ENCODE peak calls at places on chromosomes 5 and 9, in seven cellular contexts. F is mucosa of descending colon, G is A673, X is tibial nerve, Y is BE2C, K is GM13976, I is breast epithelium. V is an unnamed sample.

GRCh38 chr9:84397822-84398221 is 57.3 kb upstream of the SLC28A3 start:
- DNase-seq in X (no peak), Y (no peak), F (no peak), I (no peak), K (no peak), G (peak; percentile 10), V (no peak)

GRCh38 chr9:16003785-16004184 is 450.9 kb downstream of the CCDC171 start:
- DNase-seq in K (no peak), Y (no peak), I (no peak), F (no peak), G (no peak), X (no peak), V (no peak)

GRCh38 chr5:135241536-135241935 is 157.5 kb downstream of the MACROH2A1 start:
- DNase-seq in X (no peak), G (no peak), Y (peak; percentile 3), K (no peak), I (no peak), F (no peak), V (no peak)

GRCh38 chr9:112858625-112859147 is 32.0 kb downstream of the SLC46A2 start:
- DNase-seq in I (no peak), K (peak; percentile 55), G (no peak), X (no peak), F (no peak), Y (no peak), V (no peak)

GRCh38 chr9:74493512-74493911 is 3.6 kb upstream of the RORB start:
- DNase-seq in K (no peak), G (no peak), X (no peak), Y (no peak), I (no peak), F (no peak), V (no peak)

GRCh38 chr5:157971466-157972324 is 112.8 kb upstream of the CLINT1 start:
- DNase-seq in I (no peak), F (no peak), G (no peak), K (no peak), X (no peak), Y (no peak), V (no peak)

GRCh38 chr5:123036391-123037103 is at the start of gene PPIC:
- DNase-seq in F (peak; percentile 94), X (peak; percentile 43), I (peak; percentile 83), Y (peak; percentile 68), G (peak; percentile 49), K (peak; percentile 60), V (peak; percentile 38)

GRCh38 chr9:126365780-126366179 is 39.2 kb downstream of the MVB12B start:
- DNase-seq in F (no peak), Y (no peak), G (no peak), I (no peak), X (no peak), K (no peak), V (no peak)

GRCh38 chr5:132684496-132684895 is 10.7 kb downstream of the IL4 start:
- DNase-seq in I (no peak), Y (no peak), G (no peak), X (no peak), F (no peak), K (no peak), V (no peak)

GRCh38 chr9:134266418-134266817 is 59.8 kb upstream of the RXRA start:
- DNase-seq in I (no peak), K (no peak), G (no peak), Y (no peak), X (no peak), F (no peak), V (no peak)

GRCh38 chr9:134262035-134262434 is 64.2 kb upstream of the RXRA start:
- DNase-seq in I (no peak), G (no peak), X (no peak), K (no peak), Y (no peak), F (no peak), V (no peak)

GRCh38 chr9:134263575-134263974 is 62.7 kb upstream of the RXRA start:
- DNase-seq in G (no peak), K (no peak), I (no peak), Y (no peak), F (no peak), X (no peak), V (no peak)

GRCh38 chr9:134265078-134265477 is 61.2 kb upstream of the RXRA start:
- DNase-seq in I (no peak), Y (no peak), G (no peak), X (no peak), K (no peak), F (no peak), V (no peak)

GRCh38 chr9:134264169-134264568 is 62.1 kb upstream of the RXRA start:
- DNase-seq in F (no peak), Y (no peak), I (no peak), X (no peak), K (no peak), G (no peak), V (no peak)
- TF ChIP-seq CTCF in F (no peak), Y (no peak), I (no peak), X (no peak), K (no peak), G (no peak), V (no peak)

DNA sequence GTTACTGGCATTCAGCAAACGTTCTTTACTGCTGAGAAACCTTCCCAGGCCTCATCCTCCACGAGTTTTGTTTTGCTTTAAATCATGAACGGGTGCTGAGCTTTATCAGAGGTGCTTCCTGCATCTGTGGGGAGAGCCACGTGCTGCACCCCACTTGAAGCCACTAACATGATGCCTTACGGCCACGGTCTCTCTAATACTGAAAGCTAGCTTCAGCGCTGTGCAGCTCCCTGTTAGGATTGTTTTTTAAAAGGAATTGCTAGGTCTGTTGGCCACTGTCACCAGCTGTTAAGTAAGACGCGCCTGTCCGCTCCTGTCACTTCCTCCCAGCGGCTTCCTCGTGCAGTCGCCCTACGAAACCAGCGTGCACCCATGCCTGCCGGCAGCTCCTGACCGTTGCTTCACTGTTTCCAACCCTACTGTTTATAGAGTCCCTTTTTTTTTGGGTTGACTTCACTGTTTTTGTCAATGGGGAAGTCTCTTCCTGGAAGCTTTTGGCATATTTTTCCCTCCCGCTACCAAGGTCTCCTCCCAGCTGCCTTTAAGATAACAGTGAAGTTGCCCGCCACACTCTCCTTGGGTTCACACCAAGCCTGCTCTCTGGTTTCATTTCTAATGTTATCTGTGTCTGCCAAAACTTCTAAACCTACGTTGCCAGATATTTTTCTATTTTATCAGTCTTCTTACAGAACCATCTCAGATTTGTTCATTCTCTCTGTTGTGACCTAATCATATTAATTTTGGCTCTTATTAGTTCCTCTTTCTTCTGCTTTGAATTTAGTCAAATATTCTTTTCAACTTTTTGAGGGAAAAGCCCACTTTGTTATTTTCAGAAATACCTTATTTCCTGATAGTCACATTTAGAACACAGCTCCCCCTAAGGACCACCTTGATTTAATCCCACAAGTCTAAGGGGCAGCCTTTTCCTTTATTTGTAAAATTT is 20.2 kb downstream of the LPCAT1 start:
- DNase-seq in G (no peak), F (no peak), X (no peak), Y (no peak), K (peak; percentile 68), I (no peak), V (peak; percentile 43)
- TF ChIP-seq CTCF in G (peak; percentile 15), F (no peak), X (no peak), Y (no peak), K (peak; percentile 15), I (no peak), V (no peak)

GRCh38 chr5:125412051-125412560 is 665.7 kb upstream of the ZNF608 start:
- DNase-seq in G (peak; percentile 12), K (peak; percentile 36), F (peak; percentile 43), Y (peak; percentile 39), I (no peak), X (no peak), V (no peak)
- TF ChIP-seq CTCF in G (no peak), K (peak; percentile 15), F (no peak), Y (peak; percentile 23), I (no peak), X (no peak), V (no peak)

GRCh38 chr5:172770374-172770674 is 671 bp downstream of the DUSP1 start:
- DNase-seq in X (no peak), F (no peak), K (no peak), G (no peak), Y (no peak), I (no peak), V (peak; percentile 68)
- TF ChIP-seq CTCF in X (no peak), F (no peak), K (no peak), G (no peak), Y (no peak), I (no peak), V (no peak)

GRCh38 chr5:45639038-45639437 is 57.1 kb downstream of the HCN1 start:
- DNase-seq in X (no peak), I (no peak), G (peak; percentile 20), K (no peak), Y (no peak), F (no peak), V (no peak)
- TF ChIP-seq CTCF in X (no peak), I (no peak), G (peak; percentile 60), K (no peak), Y (peak; percentile 54), F (no peak), V (no peak)

GRCh38 chr9:85514256-85514655 is 227.5 kb downstream of the AGTPBP1 start:
- DNase-seq in X (no peak), F (no peak), G (no peak), Y (no peak), K (no peak), I (no peak), V (no peak)

GRCh38 chr9:85508616-85509015 is 233.1 kb downstream of the AGTPBP1 start:
- DNase-seq in G (no peak), F (no peak), K (no peak), I (no peak), X (no peak), Y (no peak), V (no peak)

GRCh38 chr9:85515021-85515420 is 226.7 kb downstream of the AGTPBP1 start:
- DNase-seq in Y (no peak), X (no peak), F (no peak), I (no peak), G (no peak), K (no peak), V (no peak)

GRCh38 chr9:85511746-85512145 is 230.0 kb downstream of the AGTPBP1 start:
- DNase-seq in I (no peak), G (no peak), F (no peak), K (no peak), Y (no peak), X (no peak), V (no peak)

DNA sequence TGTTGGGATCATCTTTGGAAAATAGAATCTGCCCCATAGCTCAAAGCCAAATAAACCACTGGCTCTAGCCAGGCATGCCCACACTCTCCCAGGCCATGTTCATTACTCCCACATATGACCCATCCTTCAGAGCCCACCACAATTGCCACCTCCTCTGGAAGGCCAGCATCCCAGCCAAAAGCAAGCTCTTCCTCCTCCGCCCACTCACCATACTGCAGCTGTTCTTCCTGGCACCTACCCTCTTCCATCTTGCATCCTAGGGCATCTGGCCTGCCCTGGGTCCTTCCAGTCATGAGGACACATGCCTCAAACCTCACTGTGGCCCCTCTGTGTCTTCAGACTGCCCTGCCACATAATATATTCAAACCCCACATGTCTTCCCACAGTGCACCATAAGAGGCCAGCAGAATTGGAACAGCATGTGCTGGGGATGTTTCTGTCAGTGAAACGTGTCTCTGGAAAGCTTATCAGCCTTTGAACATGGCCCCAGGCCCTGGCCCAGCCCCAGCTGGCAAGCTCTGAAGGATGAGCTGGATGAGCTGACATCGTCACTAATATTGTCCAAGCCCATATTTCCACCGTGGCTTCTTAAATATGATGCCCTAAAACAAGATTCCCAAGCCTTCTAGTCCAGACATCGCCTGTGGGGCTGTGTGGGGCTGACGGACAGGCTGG is 230.8 kb downstream of the AGTPBP1 start:
- DNase-seq in I (no peak), F (no peak), K (no peak), X (no peak), Y (peak; percentile 90), G (no peak), V (no peak)
- TF ChIP-seq CTCF in I (no peak), F (no peak), K (no peak), X (no peak), Y (peak; percentile 28), G (no peak), V (no peak)